ENCODE peak calls at places on chromosomes 13 and 19, in four cellular contexts. R is PC-3, V is colonic mucosa, S is Peyer's patch. I is an unnamed sample. For H3K4me1, the result is how much of the 10 kb centered on the place peaks cover.

GRCh38 chr13:34070006-34070405 is 252.1 kb downstream of the RFC3 start:
- DNase-seq in R (peak), V (no peak), S (no peak), I (no peak)

GRCh38 chr13:73803997-73804396 is 330.2 kb downstream of the KLF12 start:
- DNase-seq in R (peak), V (no peak), S (no peak), I (no peak)

GRCh38 chr13:37194428-37194861 is 89.0 kb upstream of the CSNK1A1L start:
- DNase-seq in R (peak), V (no peak), S (no peak), I (no peak)

GRCh38 chr13:82720961-82721360 is 1161.3 kb downstream of the SLITRK1 start:
- DNase-seq in R (no peak), V (no peak), S (no peak), I (no peak)

GRCh38 chr19:43439183-43440063 is 24.7 kb downstream of the TEX101 start:
- DNase-seq in R (peak), V (no peak), S (no peak), I (peak)

GRCh38 chr19:54203151-54203611 is 2.5 kb downstream of the RPS9 start:
- DNase-seq in R (peak), V (peak), S (no peak), I (no peak)

GRCh38 chr13:71056581-71056980 is 810.4 kb downstream of the DACH1 start:
- DNase-seq in R (no peak), V (no peak), S (no peak), I (no peak)

GRCh38 chr13:40221131-40221459 is 445.3 kb downstream of the FOXO1 start:
- DNase-seq in R (no peak), V (no peak), S (no peak), I (no peak)

GRCh38 chr19:38781058-38781457 is 7.7 kb upstream of the LGALS7 start:
- DNase-seq in R (no peak), V (no peak), S (no peak), I (no peak)

GRCh38 chr19:55284405-55285058 is 735 bp downstream of the BRSK1 start:
- DNase-seq in R (no peak), V (no peak), S (no peak), I (no peak)

GRCh38 chr19:5434970-5435641 is 20.1 kb upstream of the ZNRF4 start:
- DNase-seq in R (peak), V (no peak), S (no peak), I (no peak)

GRCh38 chr13:100957741-100958140 is 283.1 kb upstream of the TMTC4 start:
- DNase-seq in R (no peak), V (no peak), S (no peak), I (no peak)

GRCh38 chr13:45773236-45773635 is 71.1 kb downstream of the CBY2 start:
- DNase-seq in R (no peak), V (no peak), S (no peak), I (no peak)

GRCh38 chr19:2294377-2295335 is 12.7 kb upstream of the PEAK3 start:
- DNase-seq in R (no peak), V (no peak), S (no peak), I (no peak)

GRCh38 chr19:43078311-43078710 is 4.2 kb downstream of the PSG2 start:
- DNase-seq in R (peak), V (no peak), S (no peak), I (no peak)

GRCh38 chr13:40983725-40984669 is 35.1 kb downstream of the ELF1 start:
- DNase-seq in R (no peak), V (no peak), S (no peak), I (no peak)

GRCh38 chr13:106657104-106657503 is 89.2 kb upstream of the ARGLU1 start:
- DNase-seq in R (no peak), V (no peak), S (no peak), I (no peak)

GRCh38 chr13:86554066-86554465 is 754.8 kb upstream of the SLITRK6 start:
- DNase-seq in R (no peak), V (no peak), S (no peak), I (no peak)

GRCh38 chr13:46542833-46543232 is 10.1 kb upstream of the LRCH1 start:
- DNase-seq in R (no peak), V (no peak), S (no peak), I (no peak)

GRCh38 chr19:821976-822773 is 420 bp upstream of the PLPPR3 start:
- DNase-seq in R (no peak), V (no peak), S (no peak), I (no peak)

GRCh38 chr13:109783815-109784589 is 2.4 kb downstream of the IRS2 start:
- DNase-seq in R (no peak), V (no peak), S (no peak), I (no peak)

GRCh38 chr13:110306960-110307696 is at the start of the genes COL4A1 and COL4A2:
- DNase-seq in R (peak), V (peak), S (peak), I (no peak)

GRCh38 chr19:34364830-34365462 is at the start of gene GPI:
- DNase-seq in R (peak), V (peak), S (peak), I (peak)

GRCh38 chr13:35346494-35346893 is 130.0 kb downstream of the MAB21L1 start:
- DNase-seq in R (no peak), V (no peak), S (no peak), I (no peak)

GRCh38 chr13:35345992-35346391 is 130.5 kb downstream of the MAB21L1 start:
- DNase-seq in R (no peak), V (no peak), S (no peak), I (no peak)

GRCh38 chr13:35349052-35349451 is 127.4 kb downstream of the MAB21L1 start:
- DNase-seq in R (no peak), V (no peak), S (no peak), I (no peak)

GRCh38 chr13:35347679-35348205 is 128.7 kb downstream of the MAB21L1 start:
- DNase-seq in R (no peak), V (no peak), S (no peak), I (no peak)

GRCh38 chr13:35349673-35350278 is 126.7 kb downstream of the MAB21L1 start:
- DNase-seq in R (peak), V (no peak), S (no peak), I (no peak)
- H3K4me1 ChIP-seq in R (under half), V (under half), S (under half), I (under half)

DNA sequence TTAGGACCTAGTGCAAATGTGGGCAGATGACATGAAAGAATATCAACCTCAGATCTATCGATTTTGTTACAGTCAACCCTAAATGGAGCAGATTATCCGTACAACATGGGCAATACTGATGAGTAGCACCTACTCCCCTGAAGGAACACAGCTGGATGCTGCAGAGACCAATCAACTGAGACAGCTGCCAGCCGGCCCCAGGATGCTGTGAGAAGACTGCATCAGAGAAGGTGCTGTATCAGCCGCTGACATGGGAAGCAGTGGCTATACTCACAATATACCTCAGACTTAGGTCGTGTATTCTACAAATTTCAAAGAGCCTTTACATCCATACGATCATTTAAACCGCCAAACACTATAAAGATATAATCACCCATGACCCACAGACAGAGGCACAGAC is 95.9 kb upstream of the FNDC3A start:
- DNase-seq in R (no peak), V (no peak), S (no peak), I (no peak)
- H3K4me1 ChIP-seq in R (under half), V (under half), S (under half), I (under half)

GRCh38 chr19:46860846-46861690 is at the start of gene ARHGAP35:
- DNase-seq in R (peak), V (peak), S (peak), I (peak)
- H3K4me1 ChIP-seq in R (under half), V (under half), S (under half), I (under half)

GRCh38 chr13:39039033-39039432 is 777 bp downstream of the NHLRC3 start:
- DNase-seq in R (no peak), V (no peak), S (no peak), I (no peak)
- H3K4me1 ChIP-seq in R (under half), V (under half), S (under half), I (under half)

DNA sequence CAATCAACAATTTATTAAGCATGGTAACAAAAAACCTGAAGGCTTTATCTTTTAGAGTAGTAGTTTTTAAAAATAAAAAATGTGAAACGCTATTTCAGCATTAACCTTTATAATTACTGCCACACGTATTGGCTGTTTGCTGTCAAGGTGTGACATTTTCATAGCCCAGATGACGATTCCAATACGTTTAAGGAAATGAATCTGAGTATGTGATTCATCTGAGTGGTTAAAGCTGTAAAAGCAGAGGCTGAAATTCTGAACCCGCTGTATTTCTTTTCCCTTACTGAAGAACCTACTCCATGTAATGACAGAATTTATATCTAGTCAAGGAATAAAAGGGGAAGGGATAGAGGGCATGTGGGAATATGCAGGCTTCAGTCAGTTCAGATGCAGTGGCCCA is 166.0 kb downstream of the LMO7 start:
- DNase-seq in R (no peak), V (no peak), S (no peak), I (no peak)
- H3K4me1 ChIP-seq in R (under half), V (under half), S (under half), I (under half)

DNA sequence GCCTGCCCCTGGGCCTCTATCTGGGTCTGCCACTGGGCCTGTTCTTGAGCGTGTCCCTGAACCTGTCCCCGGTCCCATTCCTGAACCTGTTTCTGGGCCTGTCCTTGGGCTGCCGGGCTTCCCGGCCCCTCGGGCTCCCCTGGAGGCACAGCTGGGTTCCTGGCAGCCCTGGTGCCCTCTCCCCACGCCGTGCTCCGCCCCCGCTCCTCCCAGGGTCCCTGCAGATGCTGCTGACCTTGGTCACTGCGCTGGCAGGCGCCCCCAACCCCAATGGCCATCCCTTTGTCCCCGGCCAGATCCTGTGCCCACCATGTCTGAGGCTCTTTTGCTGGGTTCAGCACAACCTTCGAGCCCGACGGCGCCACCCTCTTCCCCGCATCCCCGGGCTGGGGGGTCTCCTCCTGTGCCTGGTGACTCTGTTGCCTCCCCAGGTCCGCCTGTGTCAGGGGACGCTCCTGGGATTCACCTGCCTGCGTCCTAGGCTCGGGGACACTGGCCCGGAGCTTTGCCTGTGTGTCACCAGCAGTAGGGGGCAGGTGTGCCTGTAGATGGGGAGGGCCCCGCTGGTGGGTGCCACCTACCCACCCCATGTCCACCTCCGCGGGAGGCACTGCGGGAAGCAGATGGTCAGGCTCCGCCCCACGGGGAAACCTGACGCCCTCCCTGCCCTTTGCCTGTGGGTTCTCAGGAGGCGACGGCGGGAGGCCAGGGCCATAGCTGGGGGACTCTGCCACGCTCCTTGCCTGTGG is 41.0 kb upstream of the GRTP1 start:
- DNase-seq in R (no peak), V (no peak), S (peak), I (no peak)
- H3K4me1 ChIP-seq in R (under half), V (under half), S (under half), I (under half)

GRCh38 chr13:97577026-97577425 is 143.1 kb downstream of the RAP2A start:
- DNase-seq in R (no peak), V (no peak), S (no peak), I (no peak)

GRCh38 chr13:97586941-97587340 is 153.0 kb downstream of the RAP2A start:
- DNase-seq in R (no peak), V (no peak), S (no peak), I (no peak)

GRCh38 chr13:97583884-97584497 is 150.0 kb downstream of the RAP2A start:
- DNase-seq in R (no peak), V (no peak), S (no peak), I (no peak)

DNA sequence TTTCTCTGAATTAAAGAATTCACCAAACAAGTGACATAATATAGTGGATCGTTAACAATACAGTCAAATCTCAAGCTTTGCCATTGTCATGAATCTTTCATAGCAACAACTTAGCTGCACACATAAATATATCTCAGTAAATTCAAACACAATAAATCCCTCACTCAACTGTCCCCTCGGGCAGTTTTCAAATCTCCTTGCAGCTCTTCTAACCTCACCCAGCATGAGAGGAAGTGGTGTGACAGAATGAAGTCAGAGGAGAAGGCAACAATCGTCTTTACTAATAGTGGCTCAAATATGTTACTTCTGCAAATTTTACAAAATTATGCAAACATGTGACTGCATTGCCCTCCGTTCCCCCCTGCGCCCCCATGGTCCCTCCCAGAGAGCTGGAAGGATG is 148.2 kb downstream of the RAP2A start:
- DNase-seq in R (no peak), V (no peak), S (no peak), I (no peak)
- H3K4me1 ChIP-seq in R (under half), V (under half), S (under half), I (under half)